ENCODE peak calls at places on chromosome 13, in seven cellular contexts. V is astrocyte; X is naive thymus-derived CD4-positive, alpha-beta T cell; Z is RWPE2; I is colonic mucosa; L is HFF-Myc; P is AG10803. W is an unnamed sample.

GRCh38 chr13:59891053-59891452 is 272.7 kb downstream of the DIAPH3 start:
- DNase-seq in V (no peak), X (no peak), Z (no peak), I (no peak), L (no peak), P (no peak), W (no peak)

GRCh38 chr13:110680852-110681251 is 25.1 kb downstream of the CARS2 start:
- DNase-seq in V (no peak), X (peak), Z (no peak), I (no peak), L (no peak), P (no peak), W (peak)

GRCh38 chr13:41212881-41213280 is 18.5 kb upstream of the KBTBD7 start:
- DNase-seq in V (no peak), X (no peak), Z (no peak), I (no peak), L (no peak), P (no peak), W (no peak)

GRCh38 chr13:48828962-48829405 is 146.7 kb upstream of the FNDC3A start:
- DNase-seq in V (peak), X (no peak), Z (no peak), I (no peak), L (no peak), P (no peak), W (peak)

GRCh38 chr13:75761373-75761772 is 125.2 kb downstream of the LMO7 start:
- DNase-seq in V (no peak), X (no peak), Z (no peak), I (no peak), L (no peak), P (no peak), W (peak)

GRCh38 chr13:88162076-88162702 is 491.0 kb downstream of the SLITRK5 start:
- DNase-seq in V (no peak), X (no peak), Z (no peak), I (no peak), L (no peak), P (no peak), W (no peak)

GRCh38 chr13:25281937-25282332 is 5.4 kb downstream of the MTMR6 start:
- DNase-seq in V (no peak), X (no peak), Z (no peak), I (no peak), L (no peak), P (no peak), W (no peak)

GRCh38 chr13:76503756-76504155 is 382.4 kb downstream of the KCTD12 start:
- DNase-seq in V (no peak), X (no peak), Z (no peak), I (no peak), L (no peak), P (no peak), W (no peak)

GRCh38 chr13:48561461-48562224 is 28.8 kb upstream of the RCBTB2 start:
- DNase-seq in V (no peak), X (no peak), Z (no peak), I (no peak), L (no peak), P (no peak), W (no peak)

GRCh38 chr13:48502601-48503319 is 30.1 kb downstream of the RCBTB2 start:
- DNase-seq in V (no peak), X (no peak), Z (no peak), I (no peak), L (no peak), P (no peak), W (no peak)

GRCh38 chr13:24264976-24265375 is 44.4 kb upstream of the C1QTNF9 start:
- DNase-seq in V (no peak), X (peak), Z (no peak), I (no peak), L (no peak), P (no peak), W (no peak)

GRCh38 chr13:30290812-30291436 is 16.4 kb downstream of the KATNAL1 start:
- DNase-seq in V (no peak), X (no peak), Z (no peak), I (no peak), L (no peak), P (no peak), W (no peak)

GRCh38 chr13:60182907-60183306 is 19.2 kb upstream of the DIAPH3 start:
- DNase-seq in V (no peak), X (no peak), Z (no peak), I (no peak), L (no peak), P (no peak), W (no peak)

DNA sequence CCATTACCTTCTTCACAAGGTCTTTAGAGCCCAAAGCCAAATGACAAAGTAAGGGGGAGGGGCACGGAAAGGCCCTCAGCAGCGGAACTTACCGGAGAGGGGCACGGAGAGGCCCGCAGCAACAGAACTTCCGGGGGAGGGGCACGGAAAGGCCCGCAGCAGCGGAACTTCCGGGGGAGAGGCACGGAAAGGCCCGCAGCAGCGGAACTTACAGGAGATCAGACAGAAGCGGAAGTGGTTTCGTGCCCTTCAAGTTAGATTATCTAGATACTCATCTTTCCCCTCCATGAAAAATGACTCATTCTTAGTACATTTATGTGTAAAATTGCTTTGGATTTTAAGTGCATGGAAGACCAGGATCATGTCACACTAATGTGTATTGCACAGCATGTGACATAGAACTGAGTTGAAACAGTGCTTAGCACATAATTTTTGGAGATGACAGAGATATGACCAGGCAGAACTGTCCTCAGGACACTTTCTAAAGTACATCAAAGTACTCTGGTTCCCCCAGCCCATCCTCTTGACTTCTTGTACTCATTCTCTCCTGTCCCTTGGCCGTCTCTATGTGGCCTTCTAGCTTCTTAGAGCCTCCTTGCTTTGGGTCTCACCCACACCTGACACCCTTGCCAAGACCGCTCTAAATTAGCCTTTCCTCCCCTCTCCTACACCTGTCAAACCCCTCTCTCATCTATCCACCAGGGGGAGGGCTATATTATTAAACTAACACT is 25.7 kb upstream of the TPTE2 start:
- DNase-seq in V (peak), X (peak), Z (no peak), I (peak), L (peak), P (peak), W (peak)
- H3K4me3 ChIP-seq in V (no peak), X (peak), Z (no peak), I (no peak), L (peak), P (peak), W (no peak)

DNA sequence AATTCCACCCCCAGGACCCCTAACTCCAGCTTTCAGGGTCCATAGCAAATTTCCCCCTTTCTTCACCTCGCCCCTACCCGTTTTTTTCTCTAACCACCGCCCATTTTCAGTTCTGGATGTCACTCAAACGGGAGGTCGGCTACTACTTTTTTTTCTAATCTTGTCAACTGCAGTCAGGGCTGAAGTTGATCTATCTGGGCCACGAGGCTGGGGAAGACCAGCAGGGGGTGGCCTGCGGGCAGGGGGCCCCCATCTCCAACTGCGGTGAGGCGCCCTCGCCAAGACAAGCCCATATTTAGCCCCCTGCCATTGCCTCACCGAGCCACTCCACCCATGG is 748 bp downstream of the LHFPL6 start:
- DNase-seq in V (no peak), X (no peak), Z (no peak), I (no peak), L (no peak), P (no peak), W (no peak)
- H3K4me3 ChIP-seq in V (peak), X (no peak), Z (peak), I (peak), L (peak), P (peak), W (peak)

GRCh38 chr13:46489586-46490023 is 63.4 kb upstream of the LRCH1 start:
- DNase-seq in V (peak), X (no peak), Z (no peak), I (no peak), L (peak), P (peak), W (peak)
- H3K4me3 ChIP-seq in V (peak), X (no peak), Z (no peak), I (no peak), L (no peak), P (peak), W (no peak)

GRCh38 chr13:98565726-98566577 is 11.0 kb downstream of the STK24 start:
- DNase-seq in V (peak), X (no peak), Z (no peak), I (peak), L (no peak), P (no peak), W (no peak)
- H3K4me3 ChIP-seq in V (no peak), X (no peak), Z (no peak), I (peak), L (no peak), P (peak), W (no peak)

DNA sequence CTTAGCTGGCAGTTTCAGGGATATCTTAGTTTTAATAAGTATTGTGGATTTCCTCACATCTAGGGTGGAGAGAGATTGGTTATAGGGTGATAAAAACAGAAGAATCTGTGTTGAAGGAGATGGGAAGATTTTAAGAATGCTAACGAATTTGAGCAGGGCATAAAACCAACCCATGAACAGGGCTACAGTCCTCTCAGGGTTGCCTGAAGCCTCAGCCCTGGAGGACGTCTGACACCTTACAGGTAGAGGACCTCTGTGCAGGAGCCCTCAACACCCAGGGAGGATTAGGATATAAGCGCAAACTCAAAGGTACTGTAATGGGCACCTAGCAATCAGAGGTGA is 461 bp upstream of the WASF3 start:
- DNase-seq in V (no peak), X (no peak), Z (no peak), I (no peak), L (no peak), P (no peak), W (no peak)
- H3K4me3 ChIP-seq in V (peak), X (no peak), Z (peak), I (no peak), L (peak), P (peak), W (peak)

GRCh38 chr13:50129065-50129922 is 114.0 kb downstream of the KCNRG start:
- DNase-seq in V (no peak), X (peak), Z (no peak), I (no peak), L (no peak), P (no peak), W (no peak)
- H3K4me3 ChIP-seq in V (peak), X (peak), Z (peak), I (peak), L (peak), P (peak), W (peak)

GRCh38 chr13:100673376-100673830 is 1.2 kb downstream of the TMTC4 start:
- DNase-seq in V (no peak), X (no peak), Z (no peak), I (peak), L (no peak), P (no peak), W (no peak)

GRCh38 chr13:100673831-100674362 is 698 bp downstream of the TMTC4 start:
- DNase-seq in V (peak), X (peak), Z (no peak), I (peak), L (peak), P (peak), W (peak)

GRCh38 chr13:100674848-100675659 is 459 bp upstream of the TMTC4 start:
- DNase-seq in V (peak), X (peak), Z (peak), I (peak), L (peak), P (peak), W (peak)

GRCh38 chr13:100674363-100674847 is at the start of gene TMTC4:
- DNase-seq in V (no peak), X (no peak), Z (no peak), I (no peak), L (no peak), P (no peak), W (no peak)

DNA sequence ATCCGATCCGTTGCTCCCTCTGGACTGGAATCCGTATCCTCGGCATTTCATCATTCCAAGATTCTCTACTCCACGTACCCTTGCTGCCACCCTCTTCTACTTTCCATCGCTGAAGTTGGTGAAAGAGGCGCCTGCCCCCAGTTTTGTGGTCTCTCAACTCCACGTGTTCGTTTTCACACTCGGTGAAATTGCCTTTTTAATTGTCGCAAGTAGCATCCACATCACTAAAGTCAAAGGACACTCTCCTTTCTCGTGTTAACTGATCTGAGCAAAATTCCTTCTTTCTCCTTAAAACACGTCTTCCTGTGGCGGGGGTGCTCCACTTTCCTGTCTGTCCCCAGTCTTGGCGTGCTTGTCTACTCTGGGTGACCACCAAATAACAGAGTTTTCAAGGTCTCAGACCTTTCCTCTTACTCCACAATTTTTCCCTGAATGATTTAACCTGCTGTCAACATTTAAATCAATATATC is 1.1 kb upstream of the TMTC4 start:
- DNase-seq in V (no peak), X (peak), Z (no peak), I (no peak), L (no peak), P (no peak), W (no peak)
- H3K4me3 ChIP-seq in V (peak), X (peak), Z (peak), I (peak), L (peak), P (peak), W (peak)

GRCh38 chr13:20942938-20943518 is 40.5 kb upstream of the XPO4 start:
- DNase-seq in V (no peak), X (no peak), Z (no peak), I (peak), L (no peak), P (no peak), W (no peak)

GRCh38 chr13:20940083-20940482 is 37.5 kb upstream of the XPO4 start:
- DNase-seq in V (peak), X (no peak), Z (no peak), I (no peak), L (no peak), P (peak), W (peak)

GRCh38 chr13:20939662-20940061 is 37.1 kb upstream of the XPO4 start:
- DNase-seq in V (no peak), X (no peak), Z (no peak), I (no peak), L (no peak), P (no peak), W (no peak)

GRCh38 chr13:20945952-20946383 is 43.4 kb upstream of the XPO4 start:
- DNase-seq in V (no peak), X (no peak), Z (no peak), I (peak), L (no peak), P (no peak), W (peak)

GRCh38 chr13:20943519-20944012 is 41.0 kb upstream of the XPO4 start:
- DNase-seq in V (peak), X (peak), Z (no peak), I (peak), L (peak), P (peak), W (peak)
- H3K4me3 ChIP-seq in V (no peak), X (no peak), Z (no peak), I (peak), L (no peak), P (no peak), W (no peak)

DNA sequence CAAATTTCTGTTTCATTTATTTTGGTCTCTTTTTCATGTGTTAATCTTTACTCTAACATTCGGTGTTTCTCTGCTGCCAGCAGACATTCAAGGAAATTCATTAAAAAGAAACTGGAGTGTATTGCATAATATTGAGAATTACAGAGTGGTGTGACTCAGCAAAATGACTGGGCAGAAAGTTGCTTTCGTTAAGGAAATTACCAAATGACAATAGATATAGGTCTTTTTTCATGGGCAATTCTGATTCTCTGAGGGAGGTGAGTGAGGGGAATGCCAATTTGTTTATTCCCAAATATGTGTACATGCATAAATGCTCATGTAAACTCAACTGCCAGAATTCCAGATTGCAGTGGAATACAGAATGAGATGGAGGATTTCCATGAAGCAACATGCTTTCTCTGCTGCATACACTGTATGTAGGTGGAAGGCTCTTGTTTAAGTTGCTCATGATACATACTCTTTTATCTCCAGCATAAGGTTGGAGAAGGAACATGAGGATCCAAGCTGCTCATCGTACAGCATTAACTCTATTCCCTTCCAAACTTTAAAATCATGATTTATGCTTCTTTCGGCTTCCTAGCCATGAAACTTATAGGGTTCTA is 1730.1 kb downstream of the SLITRK5 start:
- DNase-seq in V (peak), X (no peak), Z (no peak), I (no peak), L (no peak), P (peak), W (peak)
- H3K4me3 ChIP-seq in V (no peak), X (no peak), Z (no peak), I (no peak), L (no peak), P (no peak), W (no peak)

W was measured in cardiac fibroblast.